ENCODE peak calls at places on chromosomes 2 and 18, in seven cellular contexts. One of them, this sample, is unnamed.

GRCh38 chr18:10320848-10321247 is 133.6 kb upstream of the APCDD1 start:
- DNase-seq in AG09309: peak; percentile 37
- DNase-seq in WERI-Rb-1: no peak
- DNase-seq in Panc1: no peak
- DNase-seq in GM06990: no peak
- DNase-seq in coronary artery: no peak
- DNase-seq in GM12864: no peak
- DNase-seq in this sample: no peak

GRCh38 chr2:224518806-224519580 is 66.2 kb downstream of the CUL3 start:
- DNase-seq in GM06990: no peak
- DNase-seq in Panc1: no peak
- DNase-seq in coronary artery: no peak
- DNase-seq in GM12864: no peak
- DNase-seq in WERI-Rb-1: no peak
- DNase-seq in AG09309: peak; percentile 25
- DNase-seq in this sample: no peak

GRCh38 chr2:223753940-223754339 is 83.4 kb downstream of the AP1S3 start:
- DNase-seq in GM12864: no peak
- DNase-seq in AG09309: no peak
- DNase-seq in Panc1: no peak
- DNase-seq in WERI-Rb-1: no peak
- DNase-seq in coronary artery: no peak
- DNase-seq in GM06990: no peak
- DNase-seq in this sample: no peak

GRCh38 chr2:85950743-85951142 is 62.0 kb upstream of the ST3GAL5 start:
- DNase-seq in WERI-Rb-1: no peak
- DNase-seq in GM12864: no peak
- DNase-seq in GM06990: no peak
- DNase-seq in coronary artery: no peak
- DNase-seq in Panc1: no peak
- DNase-seq in AG09309: no peak
- DNase-seq in this sample: no peak

GRCh38 chr18:74310411-74310810 is 5.2 kb upstream of the C18orf63 start:
- DNase-seq in coronary artery: no peak
- DNase-seq in Panc1: peak; percentile 36
- DNase-seq in WERI-Rb-1: peak; percentile 25
- DNase-seq in AG09309: no peak
- DNase-seq in GM06990: no peak
- DNase-seq in GM12864: no peak
- DNase-seq in this sample: no peak

GRCh38 chr2:66851449-66851872 is 416.5 kb downstream of the MEIS1 start:
- DNase-seq in WERI-Rb-1: no peak
- DNase-seq in AG09309: peak; percentile 87
- DNase-seq in coronary artery: no peak
- DNase-seq in GM06990: no peak
- DNase-seq in Panc1: no peak
- DNase-seq in GM12864: no peak
- DNase-seq in this sample: no peak

GRCh38 chr2:174024524-174025270 is 59.5 kb upstream of the SP3 start:
- DNase-seq in WERI-Rb-1: peak; percentile 74
- DNase-seq in Panc1: no peak
- DNase-seq in GM12864: no peak
- DNase-seq in coronary artery: no peak
- DNase-seq in AG09309: peak; percentile 67
- DNase-seq in GM06990: no peak
- DNase-seq in this sample: no peak

GRCh38 chr2:231546014-231546413 is 15.8 kb upstream of the NMUR1 start:
- DNase-seq in GM12864: no peak
- DNase-seq in GM06990: no peak
- DNase-seq in Panc1: no peak
- DNase-seq in WERI-Rb-1: no peak
- DNase-seq in AG09309: no peak
- DNase-seq in coronary artery: no peak
- DNase-seq in this sample: no peak

GRCh38 chr2:29247336-29247914 is 132.2 kb downstream of the CLIP4 start:
- DNase-seq in GM12864: no peak
- DNase-seq in GM06990: no peak
- DNase-seq in WERI-Rb-1: no peak
- DNase-seq in Panc1: no peak
- DNase-seq in coronary artery: no peak
- DNase-seq in AG09309: no peak
- DNase-seq in this sample: no peak

GRCh38 chr2:29245742-29246387 is 130.7 kb downstream of the CLIP4 start:
- DNase-seq in coronary artery: no peak
- DNase-seq in WERI-Rb-1: no peak
- DNase-seq in GM06990: no peak
- DNase-seq in GM12864: no peak
- DNase-seq in AG09309: no peak
- DNase-seq in Panc1: no peak
- DNase-seq in this sample: no peak

GRCh38 chr2:29249666-29250253 is 134.5 kb downstream of the CLIP4 start:
- DNase-seq in GM06990: no peak
- DNase-seq in WERI-Rb-1: no peak
- DNase-seq in GM12864: no peak
- DNase-seq in coronary artery: no peak
- DNase-seq in Panc1: no peak
- DNase-seq in AG09309: no peak
- DNase-seq in this sample: no peak

GRCh38 chr2:29242621-29243375 is 127.6 kb downstream of the CLIP4 start:
- DNase-seq in Panc1: no peak
- DNase-seq in AG09309: no peak
- DNase-seq in GM06990: no peak
- DNase-seq in WERI-Rb-1: no peak
- DNase-seq in GM12864: no peak
- DNase-seq in coronary artery: no peak
- DNase-seq in this sample: no peak

GRCh38 chr2:29246388-29247300 is 131.4 kb downstream of the CLIP4 start:
- DNase-seq in AG09309: no peak
- DNase-seq in coronary artery: no peak
- DNase-seq in GM12864: no peak
- DNase-seq in WERI-Rb-1: no peak
- DNase-seq in GM06990: no peak
- DNase-seq in Panc1: no peak
- DNase-seq in this sample: no peak
- TF ChIP-seq CTCF in AG09309: no peak
- TF ChIP-seq CTCF in coronary artery: no peak
- TF ChIP-seq CTCF in GM12864: no peak
- TF ChIP-seq CTCF in WERI-Rb-1: no peak
- TF ChIP-seq CTCF in GM06990: no peak
- TF ChIP-seq CTCF in Panc1: no peak
- TF ChIP-seq CTCF in this sample: no peak

GRCh38 chr18:23664674-23665073 is 2.0 kb upstream of the ANKRD29 start:
- DNase-seq in coronary artery: no peak
- DNase-seq in GM06990: no peak
- DNase-seq in Panc1: no peak
- DNase-seq in WERI-Rb-1: no peak
- DNase-seq in GM12864: no peak
- DNase-seq in AG09309: no peak
- DNase-seq in this sample: no peak

GRCh38 chr18:23662309-23663263 is at the start of gene ANKRD29:
- DNase-seq in Panc1: no peak
- DNase-seq in GM12864: no peak
- DNase-seq in AG09309: no peak
- DNase-seq in coronary artery: no peak
- DNase-seq in WERI-Rb-1: peak; percentile 61
- DNase-seq in GM06990: peak; percentile 57
- DNase-seq in this sample: peak; percentile 28

GRCh38 chr18:23658296-23658695 is 4.4 kb downstream of the ANKRD29 start:
- DNase-seq in Panc1: no peak
- DNase-seq in GM12864: no peak
- DNase-seq in AG09309: no peak
- DNase-seq in GM06990: no peak
- DNase-seq in WERI-Rb-1: no peak
- DNase-seq in coronary artery: no peak
- DNase-seq in this sample: no peak

GRCh38 chr18:23667114-23667513 is 4.4 kb upstream of the ANKRD29 start:
- DNase-seq in coronary artery: no peak
- DNase-seq in WERI-Rb-1: no peak
- DNase-seq in AG09309: no peak
- DNase-seq in GM06990: no peak
- DNase-seq in Panc1: no peak
- DNase-seq in GM12864: no peak
- DNase-seq in this sample: no peak

GRCh38 chr18:23661735-23662308 is 889 bp downstream of the ANKRD29 start:
- DNase-seq in GM06990: no peak
- DNase-seq in AG09309: no peak
- DNase-seq in coronary artery: no peak
- DNase-seq in GM12864: no peak
- DNase-seq in WERI-Rb-1: peak; percentile 25
- DNase-seq in Panc1: no peak
- DNase-seq in this sample: no peak
- TF ChIP-seq CTCF in GM06990: no peak
- TF ChIP-seq CTCF in AG09309: no peak
- TF ChIP-seq CTCF in coronary artery: no peak
- TF ChIP-seq CTCF in GM12864: no peak
- TF ChIP-seq CTCF in WERI-Rb-1: no peak
- TF ChIP-seq CTCF in Panc1: no peak
- TF ChIP-seq CTCF in this sample: no peak

DNA sequence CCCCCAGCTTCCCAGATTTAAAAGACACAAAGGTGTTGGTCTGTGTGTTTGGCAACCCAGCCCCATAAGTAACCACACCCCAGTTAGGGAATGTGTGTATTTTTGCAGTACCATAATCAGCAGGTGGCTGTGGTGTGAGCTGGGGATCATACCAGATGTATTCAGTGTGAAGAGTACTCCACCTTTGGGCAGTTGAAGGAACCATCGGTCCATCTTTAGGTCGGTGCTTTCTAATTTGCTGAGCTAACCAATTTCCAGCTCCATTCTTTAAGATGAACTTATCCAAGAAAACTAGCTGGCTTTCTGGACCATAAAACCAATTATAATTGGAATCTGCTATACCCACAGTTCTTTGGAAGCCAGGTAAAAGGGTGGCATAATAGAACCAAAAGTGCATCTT is 3.2 kb downstream of the DSEL start:
- DNase-seq in GM06990: no peak
- DNase-seq in Panc1: no peak
- DNase-seq in coronary artery: no peak
- DNase-seq in WERI-Rb-1: peak; percentile 8
- DNase-seq in GM12864: no peak
- DNase-seq in AG09309: no peak
- DNase-seq in this sample: no peak
- TF ChIP-seq CTCF in GM06990: no peak
- TF ChIP-seq CTCF in Panc1: peak; percentile 14
- TF ChIP-seq CTCF in coronary artery: no peak
- TF ChIP-seq CTCF in WERI-Rb-1: peak; percentile 25
- TF ChIP-seq CTCF in GM12864: no peak
- TF ChIP-seq CTCF in AG09309: peak; percentile 18
- TF ChIP-seq CTCF in this sample: no peak

GRCh38 chr2:241036964-241037421 is 38.6 kb downstream of the SNED1 start:
- DNase-seq in GM12864: no peak
- DNase-seq in Panc1: no peak
- DNase-seq in GM06990: peak; percentile 77
- DNase-seq in coronary artery: no peak
- DNase-seq in AG09309: no peak
- DNase-seq in WERI-Rb-1: no peak
- DNase-seq in this sample: no peak

GRCh38 chr2:241035142-241035817 is 36.9 kb downstream of the SNED1 start:
- DNase-seq in GM06990: no peak
- DNase-seq in AG09309: no peak
- DNase-seq in GM12864: no peak
- DNase-seq in Panc1: no peak
- DNase-seq in coronary artery: no peak
- DNase-seq in WERI-Rb-1: no peak
- DNase-seq in this sample: no peak

GRCh38 chr2:241034490-241035141 is 36.2 kb downstream of the SNED1 start:
- DNase-seq in AG09309: no peak
- DNase-seq in coronary artery: no peak
- DNase-seq in GM12864: no peak
- DNase-seq in WERI-Rb-1: no peak
- DNase-seq in GM06990: no peak
- DNase-seq in Panc1: no peak
- DNase-seq in this sample: no peak

GRCh38 chr2:241036397-241036963 is 38.1 kb downstream of the SNED1 start:
- DNase-seq in WERI-Rb-1: no peak
- DNase-seq in AG09309: no peak
- DNase-seq in Panc1: no peak
- DNase-seq in GM12864: peak; percentile 48
- DNase-seq in coronary artery: no peak
- DNase-seq in GM06990: peak; percentile 84
- DNase-seq in this sample: no peak

GRCh38 chr2:241035818-241036396 is 37.5 kb downstream of the SNED1 start:
- DNase-seq in Panc1: no peak
- DNase-seq in WERI-Rb-1: no peak
- DNase-seq in GM12864: no peak
- DNase-seq in GM06990: no peak
- DNase-seq in AG09309: no peak
- DNase-seq in coronary artery: no peak
- DNase-seq in this sample: no peak
- TF ChIP-seq CTCF in Panc1: no peak
- TF ChIP-seq CTCF in WERI-Rb-1: no peak
- TF ChIP-seq CTCF in GM12864: no peak
- TF ChIP-seq CTCF in GM06990: no peak
- TF ChIP-seq CTCF in AG09309: no peak
- TF ChIP-seq CTCF in coronary artery: no peak
- TF ChIP-seq CTCF in this sample: no peak

DNA sequence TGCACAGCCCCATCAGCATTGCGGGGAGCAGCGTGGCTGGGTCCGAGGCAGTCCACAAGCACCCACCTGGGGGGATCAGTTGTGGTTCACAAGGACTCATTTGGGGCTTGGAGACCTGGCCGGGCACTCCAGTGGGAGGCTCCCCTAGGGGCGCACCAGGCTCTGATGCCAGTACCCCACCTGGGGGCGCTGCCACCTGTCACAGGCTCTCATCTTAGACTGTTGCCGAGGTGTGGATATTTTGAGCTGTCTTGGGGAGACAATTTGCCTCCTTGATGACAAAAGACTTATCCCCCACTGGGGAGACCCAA is 3.0 kb downstream of the ADRA2B start:
- DNase-seq in GM12864: no peak
- DNase-seq in GM06990: no peak
- DNase-seq in WERI-Rb-1: no peak
- DNase-seq in AG09309: no peak
- DNase-seq in Panc1: no peak
- DNase-seq in coronary artery: no peak
- DNase-seq in this sample: no peak
- TF ChIP-seq CTCF in GM12864: peak; percentile 43
- TF ChIP-seq CTCF in GM06990: peak; percentile 44
- TF ChIP-seq CTCF in WERI-Rb-1: peak; percentile 48
- TF ChIP-seq CTCF in AG09309: no peak
- TF ChIP-seq CTCF in Panc1: no peak
- TF ChIP-seq CTCF in coronary artery: no peak
- TF ChIP-seq CTCF in this sample: no peak